ENCODE peak calls at places on chromosomes 5 and 9, in five cellular contexts. T, U, M, C and X are unnamed samples.

GRCh38 chr9:131436386-131436785 is 42.5 kb downstream of the PRRC2B start:
- DNase-seq in M (peak), T (no peak), C (no peak), U (no peak), X (no peak)

GRCh38 chr5:29148581-29148980 is 2044.9 kb upstream of the CDH6 start:
- DNase-seq in T (no peak), M (no peak), C (no peak), U (no peak), X (no peak)

GRCh38 chr5:137191179-137191578 is 307.9 kb downstream of the SPOCK1 start:
- DNase-seq in C (no peak), M (no peak), U (no peak), T (no peak), X (no peak)

GRCh38 chr5:45604092-45604491 is 92.1 kb downstream of the HCN1 start:
- DNase-seq in M (no peak), C (no peak), T (no peak), U (no peak), X (no peak)

GRCh38 chr9:136015656-136016055 is 54.5 kb upstream of the UBAC1 start:
- DNase-seq in U (no peak), C (no peak), T (peak), M (peak), X (no peak)

GRCh38 chr5:60196382-60197113 is 303.0 kb upstream of the PDE4D start:
- DNase-seq in T (no peak), U (peak), C (no peak), M (no peak), X (no peak)

GRCh38 chr9:18297532-18297872 is 176.5 kb upstream of the ADAMTSL1 start:
- DNase-seq in M (no peak), U (no peak), T (no peak), C (peak), X (no peak)

GRCh38 chr5:51495672-51496071 is 112.4 kb downstream of the ISL1 start:
- DNase-seq in T (no peak), C (no peak), M (no peak), U (no peak), X (no peak)

GRCh38 chr5:144361406-144361805 is 190.7 kb downstream of the KCTD16 start:
- DNase-seq in T (no peak), U (no peak), C (no peak), M (no peak), X (no peak)

GRCh38 chr5:60352992-60353391 is 347.0 kb downstream of the DEPDC1B start:
- DNase-seq in U (no peak), M (no peak), C (no peak), T (no peak), X (no peak)

GRCh38 chr5:80064124-80064523 is 29.0 kb downstream of the THBS4 start:
- DNase-seq in M (no peak), T (no peak), C (no peak), U (no peak), X (no peak)

GRCh38 chr9:109812818-109813281 is 32.9 kb downstream of the PALM2AKAP2 start:
- DNase-seq in U (no peak), C (no peak), M (no peak), T (no peak), X (no peak)

GRCh38 chr5:139755892-139756671 is 39.5 kb upstream of the PSD2 start:
- DNase-seq in M (no peak), U (no peak), T (no peak), C (no peak), X (no peak)

GRCh38 chr5:40165106-40165788 is 514.5 kb upstream of the PTGER4 start:
- DNase-seq in M (no peak), U (no peak), T (no peak), C (no peak), X (no peak)

GRCh38 chr5:171419663-171420428 is 399 bp downstream of the FGF18 start:
- DNase-seq in C (peak), U (no peak), T (no peak), M (no peak), X (no peak)

GRCh38 chr5:136054133-136054996 is 25.6 kb downstream of the TGFBI start:
- DNase-seq in U (no peak), T (no peak), C (no peak), M (no peak), X (no peak)

GRCh38 chr5:38782185-38782584 is 63.6 kb upstream of the OSMR start:
- DNase-seq in U (no peak), M (no peak), T (no peak), C (peak), X (no peak)

GRCh38 chr5:62143268-62144229 is 162.5 kb upstream of the KIF2A start:
- DNase-seq in M (no peak), U (peak), C (peak), T (no peak), X (no peak)

GRCh38 chr9:70390922-70391321 is 23.5 kb downstream of the KLF9 start:
- DNase-seq in M (no peak), C (no peak), U (no peak), T (no peak), X (no peak)

GRCh38 chr5:141811287-141812155 is 66.7 kb downstream of the PCDH1 start:
- DNase-seq in U (no peak), C (peak), T (no peak), M (no peak), X (no peak)

GRCh38 chr5:79255786-79256557 is 20.0 kb downstream of the JMY start:
- DNase-seq in T (no peak), C (no peak), U (peak), M (no peak), X (no peak)

GRCh38 chr5:151461312-151461711 is 13.9 kb downstream of the SLC36A1 start:
- DNase-seq in C (peak), M (no peak), T (no peak), U (no peak), X (no peak)

GRCh38 chr9:4196376-4196775 is 103.5 kb downstream of the GLIS3 start:
- DNase-seq in C (no peak), T (no peak), U (no peak), M (no peak), X (no peak)

GRCh38 chr5:144971067-144971850 is 800.6 kb downstream of the KCTD16 start:
- DNase-seq in C (no peak), M (no peak), T (no peak), U (no peak), X (no peak)

GRCh38 chr9:134089972-134090371 is 22.1 kb upstream of the BRD3 start:
- DNase-seq in U (no peak), C (no peak), M (no peak), T (no peak), X (no peak)

GRCh38 chr5:9920696-9921095 is 290.5 kb upstream of the TAS2R1 start:
- DNase-seq in U (no peak), T (no peak), M (no peak), C (no peak), X (no peak)

GRCh38 chr5:9919306-9920030 is 289.3 kb upstream of the TAS2R1 start:
- DNase-seq in T (no peak), C (no peak), M (no peak), U (no peak), X (no peak)

GRCh38 chr5:9927106-9927505 is 297.0 kb upstream of the TAS2R1 start:
- DNase-seq in T (no peak), C (no peak), U (no peak), M (no peak), X (no peak)

GRCh38 chr5:9924614-9925013 is 294.5 kb upstream of the TAS2R1 start:
- DNase-seq in M (no peak), T (no peak), U (peak), C (peak), X (no peak)

DNA sequence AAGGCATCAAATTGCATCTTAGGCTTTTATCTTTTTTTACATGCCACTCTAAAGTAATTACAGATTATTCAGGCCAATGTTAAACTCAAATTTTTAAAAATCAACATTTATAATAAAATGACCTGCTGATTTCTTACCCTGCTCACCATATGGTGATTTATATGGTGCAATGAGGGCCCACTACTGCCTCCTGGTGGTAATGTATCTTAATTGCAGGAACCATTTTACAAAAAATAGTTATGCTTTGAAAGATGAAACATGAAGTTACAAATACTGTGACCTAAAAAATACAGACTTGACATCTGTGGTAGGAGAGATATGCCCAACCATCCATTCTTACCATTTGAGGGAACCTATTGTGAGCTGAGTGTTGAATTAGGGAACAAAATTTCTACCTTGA is 292.6 kb upstream of the TAS2R1 start:
- DNase-seq in T (no peak), M (no peak), U (no peak), C (no peak), X (no peak)
- TF ChIP-seq CTCF in T (peak), M (no peak), U (peak), C (peak), X (no peak)

GRCh38 chr9:127053908-127054307 is 68.5 kb downstream of the ANGPTL2 start:
- DNase-seq in C (no peak), M (no peak), U (no peak), T (no peak), X (no peak)
- H3K27ac ChIP-seq in C (no peak), M (peak), U (no peak), T (peak), X (peak)

DNA sequence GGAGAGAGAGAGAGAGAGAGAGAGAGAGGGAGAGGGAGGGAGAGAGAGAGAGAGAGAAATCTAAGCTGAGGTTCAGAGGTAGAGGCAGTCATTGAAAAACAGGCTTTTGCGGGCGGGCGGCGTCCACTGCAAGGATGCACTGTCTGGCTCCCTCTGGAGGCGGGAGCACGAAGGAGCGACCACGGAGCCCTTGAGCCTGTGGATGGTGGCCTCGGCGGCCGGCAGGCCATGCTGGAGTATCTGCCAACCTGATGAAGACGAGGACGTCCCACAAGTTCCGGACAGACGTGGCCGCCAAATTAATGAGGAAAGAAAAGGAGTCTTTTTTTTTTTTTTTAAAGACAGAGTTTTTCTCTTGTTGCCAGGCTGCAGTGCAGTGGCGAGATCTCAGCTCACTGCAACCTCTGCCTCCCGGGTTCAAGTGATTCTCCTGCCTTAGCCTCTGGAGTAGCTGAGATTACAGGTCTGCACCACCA is 2.2 kb upstream of the CCDC125 start:
- DNase-seq in T (peak), U (peak), C (peak), M (peak), X (peak)
- H3K4me3 ChIP-seq in T (no peak), U (no peak), C (no peak), M (no peak), X (peak)

GRCh38 chr5:120394259-120394658 is 69.8 kb upstream of the PRR16 start:
- DNase-seq in M (no peak), T (no peak), C (no peak), U (no peak), X (no peak)
- TF ChIP-seq CTCF in M (no peak), T (no peak), C (no peak), U (no peak), X (no peak)

DNA sequence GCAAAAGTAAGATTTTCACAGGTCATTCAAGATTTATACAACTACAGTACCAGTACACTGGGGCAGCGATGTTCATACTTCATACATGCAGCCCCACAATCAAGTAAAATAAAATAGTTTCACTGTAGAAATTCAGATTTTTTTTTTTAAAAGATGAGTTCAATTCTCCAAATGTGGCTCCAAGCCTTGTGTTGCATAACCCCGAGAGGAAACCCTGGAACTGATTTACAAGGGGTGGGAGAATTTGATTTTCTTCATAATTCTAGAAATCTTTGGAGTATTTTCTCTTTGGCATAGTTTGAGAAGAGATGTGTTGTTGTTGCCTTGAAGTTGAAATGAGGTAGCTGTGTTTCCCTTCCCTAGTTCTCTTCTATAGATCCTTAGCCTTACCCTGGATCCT is 3.0 kb downstream of the RHOBTB3 start:
- DNase-seq in U (no peak), T (no peak), M (no peak), C (no peak), X (no peak)
- H3K27ac ChIP-seq in U (no peak), T (no peak), M (peak), C (no peak), X (peak)